ENCODE peak calls at places on chromosomes 11 and 22, in five cellular contexts. I is fibroblast of mammary gland, D is prostate gland, Y is H1, Q is upper lobe of right lung. Z is an unnamed sample.

GRCh38 chr22:36470994-36471331 is 10.5 kb downstream of the TXN2 start:
- DNase-seq in I (peak; percentile 24), D (no peak), Y (no peak), Q (no peak), Z (no peak)

GRCh38 chr11:117094776-117095175 is 3.5 kb downstream of the SIK3 start:
- DNase-seq in I (peak; percentile 44), D (no peak), Y (no peak), Q (no peak), Z (peak; percentile 26)

GRCh38 chr11:17475666-17476316 is 854 bp downstream of the ABCC8 start:
- DNase-seq in I (no peak), D (no peak), Y (no peak), Q (no peak), Z (no peak)

GRCh38 chr22:45771711-45772110 is 100.1 kb downstream of the ATXN10 start:
- DNase-seq in I (no peak), D (no peak), Y (no peak), Q (no peak), Z (no peak)

GRCh38 chr11:17388609-17389204 is at the start of gene KCNJ11:
- DNase-seq in I (no peak), D (no peak), Y (no peak), Q (no peak), Z (no peak)

GRCh38 chr22:26643368-26644100 is 13.9 kb upstream of the MIAT start:
- DNase-seq in I (no peak), D (no peak), Y (no peak), Q (no peak), Z (no peak)

GRCh38 chr22:48855013-48855412 is 972.7 kb downstream of the BRD1 start:
- DNase-seq in I (no peak), D (no peak), Y (no peak), Q (no peak), Z (no peak)

GRCh38 chr11:36069576-36070214 is 125.8 kb downstream of the LDLRAD3 start:
- DNase-seq in I (no peak), D (peak; percentile 63), Y (no peak), Q (no peak), Z (no peak)

GRCh38 chr22:28297504-28297903 is 378.4 kb upstream of the PITPNB start:
- DNase-seq in I (no peak), D (no peak), Y (no peak), Q (no peak), Z (no peak)

GRCh38 chr11:7512525-7513209 is 1.1 kb upstream of the PPFIBP2 start:
- DNase-seq in I (peak; percentile 43), D (peak; percentile 49), Y (no peak), Q (peak; percentile 85), Z (peak; percentile 65)

GRCh38 chr11:25293166-25293565 is 796.3 kb downstream of the LUZP2 start:
- DNase-seq in I (no peak), D (no peak), Y (no peak), Q (no peak), Z (no peak)

GRCh38 chr22:28630185-28630580 is 49.5 kb downstream of the TTC28 start:
- DNase-seq in I (no peak), D (no peak), Y (no peak), Q (no peak), Z (no peak)

GRCh38 chr11:13923716-13924650 is 38.5 kb upstream of the SPON1 start:
- DNase-seq in I (no peak), D (no peak), Y (no peak), Q (no peak), Z (no peak)

GRCh38 chr11:86636275-86636674 is 36.1 kb downstream of the ME3 start:
- DNase-seq in I (no peak), D (no peak), Y (no peak), Q (no peak), Z (peak; percentile 39)

GRCh38 chr22:38203090-38203810 is 1.5 kb downstream of the MAFF start:
- DNase-seq in I (no peak), D (peak; percentile 78), Y (peak; percentile 73), Q (peak; percentile 85), Z (no peak)

GRCh38 chr11:6203327-6203726 is 2.0 kb upstream of the C11orf42 start:
- DNase-seq in I (no peak), D (no peak), Y (no peak), Q (no peak), Z (no peak)

GRCh38 chr11:104164028-104164520 is at the start of gene PDGFD:
- DNase-seq in I (peak; percentile 69), D (peak; percentile 29), Y (peak; percentile 85), Q (peak; percentile 73), Z (peak; percentile 45)

GRCh38 chr11:132024587-132025295 is 654.3 kb downstream of the NTM start:
- DNase-seq in I (peak; percentile 74), D (no peak), Y (no peak), Q (no peak), Z (peak; percentile 69)

GRCh38 chr11:116427337-116427902 is 345.4 kb downstream of the BUD13 start:
- DNase-seq in I (no peak), D (no peak), Y (no peak), Q (no peak), Z (no peak)

GRCh38 chr22:36950797-36951590 is 37.6 kb downstream of the CSF2RB start:
- DNase-seq in I (no peak), D (no peak), Y (no peak), Q (no peak), Z (no peak)

GRCh38 chr11:72780291-72781062 is 13.4 kb downstream of the STARD10 start:
- DNase-seq in I (no peak), D (no peak), Y (no peak), Q (no peak), Z (no peak)

GRCh38 chr11:70506986-70507385 is 108.7 kb downstream of the CTTN start:
- DNase-seq in I (no peak), D (no peak), Y (no peak), Q (no peak), Z (no peak)

GRCh38 chr22:33838644-33839043 is 81.6 kb downstream of the LARGE1 start:
- DNase-seq in I (no peak), D (no peak), Y (no peak), Q (no peak), Z (no peak)

GRCh38 chr22:30234786-30235470 is 11.6 kb downstream of the LIF start:
- DNase-seq in I (no peak), D (no peak), Y (no peak), Q (no peak), Z (no peak)

GRCh38 chr11:123303924-123304323 is 108.9 kb upstream of the CLMP start:
- DNase-seq in I (no peak), D (no peak), Y (no peak), Q (no peak), Z (no peak)

GRCh38 chr11:134235399-134235798 is 10.9 kb downstream of the VPS26B start:
- DNase-seq in I (no peak), D (no peak), Y (no peak), Q (no peak), Z (no peak)

GRCh38 chr11:14506532-14506931 is 6.9 kb upstream of the COPB1 start:
- DNase-seq in I (peak; percentile 51), D (no peak), Y (no peak), Q (no peak), Z (peak; percentile 28)

GRCh38 chr11:28457481-28458145 is 349.4 kb downstream of the METTL15 start:
- DNase-seq in I (no peak), D (no peak), Y (no peak), Q (no peak), Z (no peak)

GRCh38 chr11:120512727-120513435 is 1.3 kb downstream of the GRIK4 start:
- DNase-seq in I (no peak), D (no peak), Y (no peak), Q (peak; percentile 62), Z (no peak)

GRCh38 chr11:128415539-128415938 is 171.8 kb downstream of the ETS1 start:
- DNase-seq in I (no peak), D (no peak), Y (no peak), Q (no peak), Z (no peak)

GRCh38 chr22:18096823-18097222 is 13.8 kb upstream of the TUBA8 start:
- DNase-seq in I (no peak), D (no peak), Y (no peak), Q (no peak), Z (no peak)

DNA sequence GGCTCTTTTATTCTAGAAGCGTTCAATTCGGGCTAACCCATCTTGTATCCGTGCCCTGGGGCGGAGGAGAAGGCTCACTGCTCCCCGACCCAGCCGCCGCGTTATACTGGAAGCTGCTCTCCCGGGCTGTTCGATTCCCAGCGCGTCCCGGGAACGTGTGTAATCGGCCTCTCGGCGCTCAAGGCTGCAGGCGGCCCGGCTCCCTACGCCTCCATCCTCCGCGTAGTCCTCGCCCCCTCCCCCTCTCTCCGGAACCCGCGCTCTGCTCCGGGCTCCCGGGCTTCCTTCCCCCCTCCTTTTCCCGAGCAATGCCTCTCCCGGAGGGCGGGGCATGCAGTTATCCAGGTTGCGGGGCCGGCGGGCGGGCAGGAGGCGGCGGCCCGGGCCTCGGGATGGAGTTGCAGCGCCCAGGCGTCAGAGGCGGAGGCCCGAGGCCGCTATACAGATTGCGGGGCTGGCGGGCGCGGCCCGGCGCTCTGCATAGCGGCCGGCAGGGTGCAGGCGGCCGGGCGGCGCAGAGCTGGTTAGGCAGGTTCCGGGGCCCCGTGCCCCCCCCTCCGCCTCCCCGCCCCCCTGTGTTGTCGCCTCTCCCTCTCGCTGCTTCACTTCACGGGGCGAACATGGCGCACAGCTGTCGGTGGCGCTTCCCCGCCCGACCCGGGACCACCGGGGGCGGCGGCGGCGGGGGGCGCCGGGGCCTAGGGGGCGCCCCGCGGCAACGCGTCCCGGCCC is at the start of gene KMT2A:
- DNase-seq in I (peak; percentile 92), D (peak; percentile 97), Y (peak; percentile 100), Q (peak; percentile 99), Z (peak; percentile 100)
- TF ChIP-seq CTCF in I (no peak), D (peak; percentile 87), Y (no peak), Q (no peak), Z (no peak)

GRCh38 chr11:60912851-60913550 is 957 bp upstream of the TMEM109 start:
- DNase-seq in I (no peak), D (peak; percentile 56), Y (no peak), Q (no peak), Z (no peak)
- H3K4me3 ChIP-seq in I (peak overlapping the region; percentile 81), D (peak overlapping the region; percentile 77), Y (no peak overlapping the region), Q (peak overlapping the region; percentile 83), Z (no peak overlapping the region)

GRCh38 chr11:2885017-2885675 is 429 bp downstream of the CDKN1C start:
- DNase-seq in I (peak; percentile 16), D (peak; percentile 58), Y (no peak), Q (peak; percentile 85), Z (peak; percentile 47)
- TF ChIP-seq CTCF in I (no peak), D (peak; percentile 71), Y (peak; percentile 49), Q (peak; percentile 40), Z (no peak)

DNA sequence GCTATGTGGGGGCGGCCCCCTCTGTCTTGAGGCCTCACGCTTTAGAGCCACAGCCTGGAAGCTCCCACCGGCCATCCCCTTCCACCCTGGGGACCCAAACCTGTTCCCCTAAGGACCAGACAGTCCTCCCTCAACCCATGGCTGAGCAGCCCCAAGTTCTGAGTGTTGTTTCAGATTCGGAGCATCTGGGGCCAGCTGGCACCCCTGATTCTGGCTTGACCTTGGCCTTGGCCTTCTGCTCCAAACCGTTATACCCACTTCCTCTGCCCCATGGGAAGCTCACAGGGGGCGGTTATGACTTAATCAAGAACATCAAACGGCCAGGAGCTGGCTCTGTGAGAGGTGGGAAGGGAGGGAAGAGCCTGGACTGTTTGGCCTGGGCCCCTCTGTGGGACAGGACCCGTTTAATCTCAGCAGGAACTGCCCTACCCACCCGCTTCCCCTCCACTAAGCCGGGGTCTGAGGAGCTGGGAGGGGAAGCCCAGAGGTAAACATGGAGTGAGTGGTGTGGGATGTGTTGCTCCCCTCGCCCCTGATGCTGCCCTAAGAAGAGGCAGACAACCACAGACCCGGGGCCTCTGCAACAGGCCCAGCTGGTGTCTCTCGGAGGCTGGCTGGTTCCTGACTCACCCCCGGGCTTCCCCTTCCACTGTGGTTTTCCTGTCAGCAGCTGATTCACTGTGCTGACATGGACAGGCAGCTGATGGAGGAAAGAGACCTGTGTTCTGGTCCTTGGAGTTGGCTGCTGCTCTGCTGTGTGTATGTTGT is 3.4 kb downstream of the CD82 start:
- DNase-seq in I (peak; percentile 93), D (peak; percentile 36), Y (no peak), Q (peak; percentile 82), Z (peak; percentile 95)
- H3K4me3 ChIP-seq in I (no peak overlapping the region), D (no peak overlapping the region), Y (no peak overlapping the region), Q (peak overlapping the region; percentile 3), Z (no peak overlapping the region)

GRCh38 chr11:1293619-1294015 is 15.8 kb downstream of the TOLLIP start:
- DNase-seq in I (no peak), D (no peak), Y (no peak), Q (peak; percentile 66), Z (peak; percentile 25)
- TF ChIP-seq CTCF in I (peak; percentile 16), D (peak; percentile 46), Y (peak; percentile 47), Q (peak; percentile 24), Z (no peak)

Z was measured in foreskin fibroblast.